ENCODE peak calls at places on chromosomes 3 and 15, in nine cellular contexts. Z, J, H, D, W, U, M, X and L are unnamed samples.

GRCh38 chr15:91853968-91854943 is 748 bp downstream of the SLCO3A1 start:
- DNase-seq in Z (peak; percentile 35), J (peak; percentile 76), H (peak; percentile 42), D (peak; percentile 48), W (peak; percentile 32), U (no peak), M (no peak), X (no peak), L (no peak)

GRCh38 chr3:136893848-136894443 is 31.9 kb downstream of the NCK1 start:
- DNase-seq in Z (no peak), J (no peak), H (no peak), D (peak; percentile 18), W (no peak), U (peak; percentile 67), M (no peak), X (no peak), L (no peak)

GRCh38 chr3:188539631-188540194 is 385.8 kb downstream of the LPP start:
- DNase-seq in Z (no peak), J (no peak), H (no peak), D (no peak), W (no peak), U (no peak), M (no peak), X (no peak), L (no peak)

GRCh38 chr3:152299243-152299976 is 30.7 kb downstream of the MBNL1 start:
- DNase-seq in Z (no peak), J (no peak), H (no peak), D (no peak), W (peak; percentile 3), U (no peak), M (peak; percentile 59), X (no peak), L (no peak)

GRCh38 chr3:117589454-117589853 is 879.9 kb downstream of the TUSC7 start:
- DNase-seq in Z (no peak), J (peak; percentile 4), H (no peak), D (no peak), W (no peak), U (no peak), M (no peak), X (no peak), L (peak; percentile 31)

GRCh38 chr3:39224288-39224687 is 31.9 kb upstream of the XIRP1 start:
- DNase-seq in Z (no peak), J (no peak), H (no peak), D (no peak), W (no peak), U (no peak), M (no peak), X (no peak), L (no peak)

GRCh38 chr3:88150371-88150770 is 612 bp downstream of the C3orf38 start:
- DNase-seq in Z (no peak), J (peak; percentile 21), H (no peak), D (no peak), W (no peak), U (no peak), M (no peak), X (no peak), L (no peak)

GRCh38 chr3:144053121-144053520 is 81.5 kb downstream of the DIPK2A start:
- DNase-seq in Z (no peak), J (no peak), H (no peak), D (no peak), W (no peak), U (peak; percentile 34), M (no peak), X (no peak), L (no peak)

GRCh38 chr15:89291934-89292438 is 42.6 kb downstream of the POLG start:
- DNase-seq in Z (no peak), J (no peak), H (no peak), D (no peak), W (no peak), U (no peak), M (no peak), X (no peak), L (no peak)

GRCh38 chr3:143201870-143202269 is 82.3 kb downstream of the CHST2 start:
- DNase-seq in Z (no peak), J (no peak), H (no peak), D (no peak), W (no peak), U (no peak), M (no peak), X (no peak), L (no peak)

GRCh38 chr3:124558898-124559649 is 171.2 kb upstream of the UMPS start:
- DNase-seq in Z (no peak), J (peak; percentile 41), H (peak; percentile 22), D (peak; percentile 81), W (no peak), U (peak; percentile 86), M (peak; percentile 51), X (no peak), L (no peak)

GRCh38 chr15:91942676-91943417 is 89.3 kb downstream of the SLCO3A1 start:
- DNase-seq in Z (no peak), J (peak; percentile 30), H (no peak), D (peak; percentile 84), W (no peak), U (peak; percentile 72), M (peak; percentile 85), X (no peak), L (no peak)

GRCh38 chr3:124584552-124585391 is 145.5 kb upstream of the UMPS start:
- DNase-seq in Z (peak; percentile 54), J (no peak), H (peak; percentile 77), D (peak; percentile 69), W (peak; percentile 23), U (no peak), M (peak; percentile 97), X (no peak), L (no peak)

GRCh38 chr3:141489184-141489583 is 2.4 kb downstream of the RASA2 start:
- DNase-seq in Z (no peak), J (no peak), H (no peak), D (no peak), W (no peak), U (no peak), M (no peak), X (no peak), L (no peak)

GRCh38 chr3:66997560-66998074 is 490 bp upstream of the KBTBD8 start:
- DNase-seq in Z (no peak), J (peak; percentile 47), H (no peak), D (no peak), W (no peak), U (no peak), M (no peak), X (no peak), L (no peak)